ENCODE peak calls at places on chromosomes 7 and 10, in seven cellular contexts. F is thoracic aorta, G is keratinocyte, H is MCF 10A, D is colonic mucosa, E is cardiac fibroblast, P is Peyer's patch. W is an unnamed sample.

GRCh38 chr10:100057948-100058347 is 23.7 kb downstream of the CPN1 start:
- DNase-seq in F (no peak), G (no peak), H (no peak), D (no peak), E (no peak), P (no peak), W (no peak)

GRCh38 chr10:27745719-27746363 is at the start of gene MKX:
- DNase-seq in F (no peak), G (no peak), H (no peak), D (peak), E (no peak), P (peak), W (no peak)

GRCh38 chr10:35789996-35790395 is 147.9 kb upstream of the FZD8 start:
- DNase-seq in F (no peak), G (peak), H (peak), D (no peak), E (no peak), P (no peak), W (no peak)

GRCh38 chr7:146096994-146097393 is 19.6 kb upstream of the CNTNAP2 start:
- DNase-seq in F (no peak), G (no peak), H (no peak), D (no peak), E (no peak), P (no peak), W (no peak)

GRCh38 chr10:110868981-110869380 is 2.7 kb upstream of the PDCD4 start:
- DNase-seq in F (no peak), G (no peak), H (no peak), D (no peak), E (no peak), P (peak), W (no peak)

GRCh38 chr10:28489201-28489600 is 43.7 kb upstream of the WAC start:
- DNase-seq in F (no peak), G (no peak), H (no peak), D (no peak), E (no peak), P (no peak), W (no peak)

GRCh38 chr7:40301486-40302065 is 166.8 kb downstream of the SUGCT start:
- DNase-seq in F (no peak), G (no peak), H (no peak), D (no peak), E (no peak), P (no peak), W (no peak)

GRCh38 chr7:6528401-6529130 is 22.7 kb downstream of the GRID2IP start:
- DNase-seq in F (no peak), G (no peak), H (no peak), D (no peak), E (no peak), P (no peak), W (no peak)

GRCh38 chr7:111864291-111864976 is 302.1 kb upstream of the IMMP2L start:
- DNase-seq in F (no peak), G (no peak), H (no peak), D (no peak), E (no peak), P (no peak), W (no peak)

GRCh38 chr10:55374060-55374459 is 573.0 kb upstream of the PCDH15 start:
- DNase-seq in F (no peak), G (no peak), H (no peak), D (no peak), E (no peak), P (no peak), W (no peak)

GRCh38 chr10:1968257-1969025 is 231.1 kb upstream of the ADARB2 start:
- DNase-seq in F (no peak), G (no peak), H (peak), D (no peak), E (no peak), P (no peak), W (no peak)

GRCh38 chr10:86106616-86107015 is 260.0 kb downstream of the GRID1 start:
- DNase-seq in F (no peak), G (no peak), H (no peak), D (no peak), E (no peak), P (no peak), W (no peak)

GRCh38 chr10:99172130-99172738 is 63.4 kb downstream of the HPSE2 start:
- DNase-seq in F (no peak), G (peak), H (peak), D (peak), E (peak), P (no peak), W (no peak)

GRCh38 chr7:26318921-26319320 is 27.3 kb downstream of the SNX10 start:
- DNase-seq in F (no peak), G (no peak), H (no peak), D (no peak), E (no peak), P (no peak), W (no peak)

GRCh38 chr7:77442631-77443420 is 26.7 kb upstream of the GSAP start:
- DNase-seq in F (no peak), G (no peak), H (peak), D (no peak), E (peak), P (no peak), W (no peak)

GRCh38 chr7:40747856-40748255 is 613.1 kb downstream of the SUGCT start:
- DNase-seq in F (no peak), G (no peak), H (peak), D (no peak), E (no peak), P (no peak), W (no peak)

GRCh38 chr7:128115821-128116723 is 84.8 kb upstream of the LRRC4 start:
- DNase-seq in F (no peak), G (no peak), H (no peak), D (peak), E (no peak), P (peak), W (no peak)

GRCh38 chr7:69772699-69773436 is 174.6 kb downstream of the AUTS2 start:
- DNase-seq in F (no peak), G (no peak), H (no peak), D (no peak), E (no peak), P (no peak), W (no peak)

GRCh38 chr7:20508109-20508508 is 107.4 kb upstream of the ABCB5 start:
- DNase-seq in F (no peak), G (no peak), H (peak), D (no peak), E (no peak), P (no peak), W (no peak)

GRCh38 chr10:104580321-104580720 is 60.8 kb upstream of the SORCS3 start:
- DNase-seq in F (no peak), G (no peak), H (peak), D (no peak), E (peak), P (no peak), W (no peak)

GRCh38 chr7:10040674-10041073 is 933.0 kb upstream of the PHF14 start:
- DNase-seq in F (no peak), G (no peak), H (no peak), D (no peak), E (no peak), P (no peak), W (no peak)

GRCh38 chr7:906776-907157 is 30.4 kb downstream of the GET4 start:
- DNase-seq in F (no peak), G (no peak), H (no peak), D (no peak), E (no peak), P (no peak), W (no peak)

GRCh38 chr10:20254497-20254896 is 438.3 kb downstream of the PLXDC2 start:
- DNase-seq in F (no peak), G (no peak), H (no peak), D (no peak), E (no peak), P (no peak), W (no peak)

GRCh38 chr10:127978481-127978880 is 71.6 kb downstream of the PTPRE start:
- DNase-seq in F (no peak), G (no peak), H (no peak), D (no peak), E (no peak), P (peak), W (no peak)

GRCh38 chr10:36236931-36237330 is 594.8 kb upstream of the FZD8 start:
- DNase-seq in F (no peak), G (no peak), H (no peak), D (no peak), E (no peak), P (no peak), W (no peak)

GRCh38 chr10:1365540-1366082 is 309.4 kb downstream of the WDR37 start:
- DNase-seq in F (no peak), G (no peak), H (no peak), D (no peak), E (no peak), P (no peak), W (no peak)

GRCh38 chr7:30745251-30745650 is 6.7 kb upstream of the INMT start:
- DNase-seq in F (no peak), G (no peak), H (no peak), D (no peak), E (peak), P (no peak), W (no peak)

GRCh38 chr10:9198611-9199010 is 1144.1 kb downstream of the GATA3 start:
- DNase-seq in F (no peak), G (no peak), H (no peak), D (no peak), E (peak), P (no peak), W (no peak)

GRCh38 chr7:111255576-111255975 is 164.6 kb downstream of the LRRN3 start:
- DNase-seq in F (no peak), G (no peak), H (no peak), D (no peak), E (peak), P (no peak), W (no peak)

GRCh38 chr7:106773228-106773627 is 91.9 kb upstream of the PIK3CG start:
- DNase-seq in F (no peak), G (no peak), H (no peak), D (no peak), E (no peak), P (no peak), W (no peak)

GRCh38 chr10:13115832-13116793 is 16.1 kb downstream of the OPTN start:
- DNase-seq in F (no peak), G (no peak), H (no peak), D (peak), E (no peak), P (peak), W (no peak)

GRCh38 chr10:111116211-111116610 is 39.4 kb downstream of the ADRA2A start:
- DNase-seq in F (no peak), G (no peak), H (no peak), D (no peak), E (no peak), P (no peak), W (no peak)

GRCh38 chr10:5510281-5511072 is 11.1 kb upstream of the CALML5 start:
- DNase-seq in F (no peak), G (no peak), H (no peak), D (no peak), E (peak), P (no peak), W (no peak)

GRCh38 chr7:94245500-94245899 is 149.2 kb upstream of the COL1A2 start:
- DNase-seq in F (no peak), G (no peak), H (no peak), D (no peak), E (no peak), P (no peak), W (no peak)

GRCh38 chr7:11069591-11069990 is 95.9 kb downstream of the PHF14 start:
- DNase-seq in F (no peak), G (no peak), H (no peak), D (no peak), E (no peak), P (no peak), W (no peak)

GRCh38 chr10:33047655-33048054 is 89.6 kb upstream of the ITGB1 start:
- DNase-seq in F (no peak), G (no peak), H (no peak), D (no peak), E (peak), P (no peak), W (no peak)
- TF ChIP-seq CTCF in F (no peak), G (no peak), H (no peak), D (no peak), E (no peak), P (no peak), W (no peak)

DNA sequence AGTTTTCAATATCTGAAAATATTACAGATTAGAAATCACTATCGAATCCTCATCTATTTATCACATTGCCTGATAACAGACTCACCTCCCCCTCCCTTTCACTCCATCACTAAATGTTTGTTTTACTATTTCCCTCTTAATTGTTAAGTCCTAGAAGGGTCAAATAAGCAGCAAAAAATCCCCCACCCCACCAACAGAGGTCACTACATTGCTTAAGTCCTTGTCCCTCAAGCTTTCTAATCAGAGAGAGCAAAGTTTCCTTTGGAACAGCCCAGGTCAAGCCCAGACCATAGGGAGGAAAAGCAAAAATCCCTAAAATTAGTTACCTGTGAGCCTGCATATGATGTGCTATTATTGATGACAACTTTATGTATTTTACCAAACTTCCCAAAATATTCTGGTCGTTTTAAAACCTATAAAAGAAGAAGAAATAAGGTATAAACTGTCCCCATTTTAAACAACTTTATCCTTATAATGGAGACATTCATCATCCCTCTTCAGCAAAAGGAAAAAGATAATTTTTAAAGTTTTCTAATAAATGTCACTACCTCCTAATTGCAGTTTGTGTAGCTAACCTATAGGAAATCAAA is 95.0 kb downstream of the CNOT4 start:
- DNase-seq in F (no peak), G (no peak), H (peak), D (peak), E (peak), P (peak), W (peak)
- TF ChIP-seq CTCF in F (no peak), G (peak), H (peak), D (peak), E (peak), P (no peak), W (peak)

GRCh38 chr10:46020344-46020656 is 10.1 kb downstream of the NCOA4 start:
- DNase-seq in F (no peak), G (no peak), H (no peak), D (no peak), E (no peak), P (no peak), W (no peak)

GRCh38 chr10:46020871-46021553 is 9.4 kb downstream of the NCOA4 start:
- DNase-seq in F (no peak), G (no peak), H (peak), D (no peak), E (peak), P (no peak), W (no peak)

GRCh38 chr10:46019170-46019528 is 11.3 kb downstream of the NCOA4 start:
- DNase-seq in F (no peak), G (no peak), H (no peak), D (no peak), E (no peak), P (no peak), W (peak)

GRCh38 chr10:46018453-46019169 is 11.8 kb downstream of the NCOA4 start:
- DNase-seq in F (no peak), G (no peak), H (no peak), D (no peak), E (peak), P (no peak), W (no peak)

GRCh38 chr10:46019541-46020343 is 10.7 kb downstream of the NCOA4 start:
- DNase-seq in F (no peak), G (no peak), H (no peak), D (no peak), E (peak), P (peak), W (no peak)
- TF ChIP-seq CTCF in F (no peak), G (no peak), H (no peak), D (no peak), E (no peak), P (no peak), W (no peak)

GRCh38 chr10:101441539-101442455 is 87.8 kb downstream of the BTRC start:
- DNase-seq in F (no peak), G (peak), H (peak), D (peak), E (peak), P (no peak), W (no peak)
- TF ChIP-seq CTCF in F (peak), G (peak), H (peak), D (peak), E (peak), P (no peak), W (peak)

W was measured in heart right ventricle.